ENCODE peak calls at places on chromosomes 4 and X, in ten cellular contexts. K is right cardiac atrium; F is MCF 10A; S is Kasumi-1; J is GM12865; D is stimulated activated CD4-positive, alpha-beta T cell treated with anti-CD3 and anti-CD28 coated beads, Interleukin-2, amount 100 ng/mL, for 48 hours; R is iris pigment epithelial cell; V is neural crest cell; X is activated T-cell treated with anti-CD3 and anti-CD28 coated beads for 1 hour; P is activated CD4-positive, alpha-beta T cell treated with anti-CD3 and anti-CD28 coated beads, Interleukin-2, amount 50 U/mL, for 1 hour. I is an unnamed sample.

GRCh38 chr4:212438-213174 is 88.3 kb downstream of the ZNF718 start:
- DNase-seq in K (peak; percentile 91), F (no peak), S (no peak), J (no peak), D (no peak), R (peak; percentile 97), V (peak; percentile 31), X (no peak), P (no peak), I (peak; percentile 35)

GRCh38 chrX:53678667-53679066 is 7.9 kb downstream of the HUWE1 start:
- DNase-seq in K (no peak), F (peak; percentile 40), S (no peak), J (peak; percentile 11), D (no peak), R (peak; percentile 9), V (no peak), X (no peak), P (no peak), I (no peak)

GRCh38 chr4:11050766-11051165 is 366.2 kb upstream of the CLNK start:
- DNase-seq in K (no peak), F (no peak), S (no peak), J (no peak), D (no peak), R (no peak), V (no peak), X (no peak), P (no peak), I (no peak)

GRCh38 chr4:167282171-167282864 is 48.0 kb upstream of the SPOCK3 start:
- DNase-seq in K (no peak), F (peak; percentile 46), S (no peak), J (no peak), D (no peak), R (peak; percentile 3), V (no peak), X (no peak), P (no peak), I (no peak)

GRCh38 chr4:6909970-6910339 is 329 bp downstream of the TBC1D14 start:
- DNase-seq in K (peak; percentile 75), F (no peak), S (peak; percentile 11), J (peak; percentile 53), D (no peak), R (no peak), V (peak; percentile 36), X (no peak), P (no peak), I (no peak)

GRCh38 chr4:64756016-64756415 is 346.8 kb upstream of the TECRL start:
- DNase-seq in K (no peak), F (peak; percentile 58), S (no peak), J (no peak), D (no peak), R (peak; percentile 43), V (no peak), X (no peak), P (no peak), I (no peak)

GRCh38 chr4:176818531-176818930 is 25.8 kb upstream of the VEGFC start:
- DNase-seq in K (no peak), F (no peak), S (no peak), J (no peak), D (no peak), R (no peak), V (no peak), X (no peak), P (no peak), I (no peak)

GRCh38 chr4:74537459-74537858 is 92.5 kb downstream of the AREG start:
- DNase-seq in K (no peak), F (no peak), S (no peak), J (no peak), D (no peak), R (peak; percentile 36), V (no peak), X (no peak), P (no peak), I (no peak)

GRCh38 chrX:108270280-108270679 is 167.9 kb downstream of the COL4A6 start:
- DNase-seq in K (no peak), F (peak; percentile 54), S (no peak), J (peak; percentile 0), D (no peak), R (no peak), V (no peak), X (no peak), P (no peak), I (no peak)

GRCh38 chrX:118802857-118803256 is 20.8 kb upstream of the ZCCHC12 start:
- DNase-seq in K (no peak), F (peak; percentile 18), S (peak; percentile 28), J (no peak), D (no peak), R (peak; percentile 69), V (no peak), X (no peak), P (no peak), I (no peak)

GRCh38 chr4:123952530-123953274 is 556.1 kb downstream of the SPRY1 start:
- DNase-seq in K (no peak), F (peak; percentile 3), S (no peak), J (no peak), D (no peak), R (peak; percentile 52), V (no peak), X (no peak), P (no peak), I (no peak)

GRCh38 chr4:11914406-11914805 is 485.7 kb upstream of the HS3ST1 start:
- DNase-seq in K (no peak), F (no peak), S (no peak), J (no peak), D (no peak), R (no peak), V (peak; percentile 2), X (no peak), P (no peak), I (no peak)

GRCh38 chrX:9312922-9313867 is 151.7 kb upstream of the TBL1X start:
- DNase-seq in K (peak; percentile 75), F (peak; percentile 61), S (peak; percentile 14), J (peak; percentile 57), D (peak; percentile 69), R (no peak), V (peak; percentile 33), X (peak; percentile 59), P (peak; percentile 71), I (peak; percentile 48)

GRCh38 chr4:45855857-45856256 is 268.0 kb downstream of the GABRG1 start:
- DNase-seq in K (peak; percentile 13), F (no peak), S (no peak), J (no peak), D (no peak), R (no peak), V (no peak), X (no peak), P (no peak), I (no peak)

GRCh38 chr4:78022517-78022916 is 34.6 kb upstream of the FRAS1 start:
- DNase-seq in K (no peak), F (peak; percentile 1), S (no peak), J (no peak), D (no peak), R (no peak), V (no peak), X (no peak), P (no peak), I (no peak)

GRCh38 chrX:103756736-103757135 is 19.9 kb upstream of the PLP1 start:
- DNase-seq in K (no peak), F (no peak), S (peak; percentile 60), J (no peak), D (no peak), R (no peak), V (no peak), X (no peak), P (no peak), I (no peak)

GRCh38 chrX:96483642-96484160 is 200.9 kb upstream of the DIAPH2 start:
- DNase-seq in K (no peak), F (no peak), S (no peak), J (no peak), D (no peak), R (no peak), V (no peak), X (no peak), P (no peak), I (no peak)

GRCh38 chrX:71659959-71660358 is 7.4 kb upstream of the LOC101059915 start:
- DNase-seq in K (no peak), F (no peak), S (no peak), J (no peak), D (no peak), R (no peak), V (no peak), X (no peak), P (no peak), I (no peak)

GRCh38 chr4:185099024-185099682 is 43.9 kb upstream of the SLC25A4 start:
- DNase-seq in K (no peak), F (no peak), S (no peak), J (no peak), D (no peak), R (no peak), V (no peak), X (no peak), P (no peak), I (no peak)

GRCh38 chr4:1043658-1044468 is 32.4 kb downstream of the FGFRL1 start:
- DNase-seq in K (peak; percentile 95), F (peak; percentile 100), S (no peak), J (no peak), D (peak; percentile 25), R (peak; percentile 99), V (no peak), X (no peak), P (no peak), I (peak; percentile 90)

GRCh38 chr4:102116121-102116520 is 229.2 kb downstream of the SLC39A8 start:
- DNase-seq in K (no peak), F (no peak), S (no peak), J (no peak), D (no peak), R (no peak), V (no peak), X (no peak), P (no peak), I (no peak)

GRCh38 chr4:187157380-187157958 is 433.8 kb upstream of the FAT1 start:
- DNase-seq in K (no peak), F (no peak), S (no peak), J (no peak), D (no peak), R (no peak), V (no peak), X (no peak), P (no peak), I (no peak)

GRCh38 chr4:119138046-119138445 is 2.4 kb downstream of the MYOZ2 start:
- DNase-seq in K (peak; percentile 46), F (no peak), S (no peak), J (no peak), D (no peak), R (peak; percentile 84), V (no peak), X (no peak), P (no peak), I (no peak)

GRCh38 chr4:151144329-151145072 is 45.1 kb downstream of the RPS3A start:
- DNase-seq in K (no peak), F (no peak), S (no peak), J (no peak), D (no peak), R (no peak), V (no peak), X (no peak), P (no peak), I (no peak)

GRCh38 chr4:148998719-148999118 is 556.5 kb upstream of the NR3C2 start:
- DNase-seq in K (no peak), F (peak; percentile 33), S (peak; percentile 18), J (peak; percentile 16), D (no peak), R (peak; percentile 15), V (no peak), X (no peak), P (no peak), I (no peak)

GRCh38 chr4:99843413-99843812 is 26.8 kb downstream of the DAPP1 start:
- DNase-seq in K (no peak), F (no peak), S (no peak), J (no peak), D (no peak), R (no peak), V (no peak), X (no peak), P (no peak), I (no peak)

GRCh38 chrX:110143454-110144210 is 140.7 kb downstream of the TMEM164 start:
- DNase-seq in K (peak; percentile 67), F (peak; percentile 48), S (no peak), J (no peak), D (no peak), R (no peak), V (no peak), X (no peak), P (no peak), I (no peak)

GRCh38 chr4:37822220-37822619 is 4.3 kb upstream of the PGM2 start:
- DNase-seq in K (no peak), F (peak; percentile 33), S (no peak), J (no peak), D (no peak), R (no peak), V (no peak), X (no peak), P (no peak), I (no peak)

I was measured in omental fat pad.